ENCODE peak calls at places on chromosomes 12 and 14, in five cellular contexts. One of them, this sample, is unnamed.
A peak's percentile ranks its signal among the peaks of the same experiment; 100 is the strongest.

GRCh38 chr14:106665814-106666213 is 1139.4 kb downstream of the TMEM121 start:
- DNase-seq in RWPE1: no peak
- DNase-seq in Peyer's patch: no peak
- DNase-seq in choroid plexus epithelial cell: no peak
- DNase-seq in cardiac muscle cell: no peak
- DNase-seq in this sample: no peak

GRCh38 chr12:64625243-64626077 is 15.2 kb downstream of the RASSF3 start:
- DNase-seq in RWPE1: peak; percentile 60
- DNase-seq in Peyer's patch: peak; percentile 71
- DNase-seq in choroid plexus epithelial cell: peak; percentile 92
- DNase-seq in cardiac muscle cell: peak; percentile 32
- DNase-seq in this sample: no peak

GRCh38 chr12:110122929-110123328 is 1.2 kb upstream of the IFT81 start:
- DNase-seq in RWPE1: no peak
- DNase-seq in Peyer's patch: no peak
- DNase-seq in choroid plexus epithelial cell: no peak
- DNase-seq in cardiac muscle cell: no peak
- DNase-seq in this sample: no peak

GRCh38 chr12:54489857-54490256 is 7.7 kb upstream of the NCKAP1L start:
- DNase-seq in RWPE1: no peak
- DNase-seq in Peyer's patch: no peak
- DNase-seq in choroid plexus epithelial cell: no peak
- DNase-seq in cardiac muscle cell: no peak
- DNase-seq in this sample: no peak

GRCh38 chr12:3097186-3097804 is 20.1 kb downstream of the TSPAN9 start:
- DNase-seq in RWPE1: no peak
- DNase-seq in Peyer's patch: peak; percentile 70
- DNase-seq in choroid plexus epithelial cell: peak; percentile 90
- DNase-seq in cardiac muscle cell: peak; percentile 74
- DNase-seq in this sample: no peak

GRCh38 chr14:64475585-64476273 is 10.4 kb downstream of the AKAP5 start:
- DNase-seq in RWPE1: no peak
- DNase-seq in Peyer's patch: no peak
- DNase-seq in choroid plexus epithelial cell: no peak
- DNase-seq in cardiac muscle cell: no peak
- DNase-seq in this sample: no peak

GRCh38 chr12:116959845-116960514 is 49.2 kb downstream of the FBXW8 start:
- DNase-seq in RWPE1: no peak
- DNase-seq in Peyer's patch: no peak
- DNase-seq in choroid plexus epithelial cell: no peak
- DNase-seq in cardiac muscle cell: no peak
- DNase-seq in this sample: no peak

GRCh38 chr12:102756564-102756963 is 160.5 kb downstream of the PAH start:
- DNase-seq in RWPE1: no peak
- DNase-seq in Peyer's patch: no peak
- DNase-seq in choroid plexus epithelial cell: no peak
- DNase-seq in cardiac muscle cell: no peak
- DNase-seq in this sample: no peak

GRCh38 chr14:32438511-32438910 is 109.4 kb downstream of the AKAP6 start:
- DNase-seq in RWPE1: no peak
- DNase-seq in Peyer's patch: no peak
- DNase-seq in choroid plexus epithelial cell: no peak
- DNase-seq in cardiac muscle cell: no peak
- DNase-seq in this sample: no peak

GRCh38 chr12:121196902-121197301 is 13.0 kb upstream of the P2RX4 start:
- DNase-seq in RWPE1: no peak
- DNase-seq in Peyer's patch: no peak
- DNase-seq in choroid plexus epithelial cell: no peak
- DNase-seq in cardiac muscle cell: no peak
- DNase-seq in this sample: no peak

GRCh38 chr12:120702629-120703028 is 7.6 kb upstream of the UNC119B start:
- DNase-seq in RWPE1: no peak
- DNase-seq in Peyer's patch: no peak
- DNase-seq in choroid plexus epithelial cell: no peak
- DNase-seq in cardiac muscle cell: no peak
- DNase-seq in this sample: no peak

GRCh38 chr14:59253527-59253926 is 65.1 kb downstream of the DAAM1 start:
- DNase-seq in RWPE1: no peak
- DNase-seq in Peyer's patch: no peak
- DNase-seq in choroid plexus epithelial cell: no peak
- DNase-seq in cardiac muscle cell: no peak
- DNase-seq in this sample: no peak

GRCh38 chr14:59254911-59255545 is 66.6 kb downstream of the DAAM1 start:
- DNase-seq in RWPE1: no peak
- DNase-seq in Peyer's patch: peak; percentile 50
- DNase-seq in choroid plexus epithelial cell: peak; percentile 66
- DNase-seq in cardiac muscle cell: no peak
- DNase-seq in this sample: no peak

GRCh38 chr14:59251811-59252771 is 63.6 kb downstream of the DAAM1 start:
- DNase-seq in RWPE1: no peak
- DNase-seq in Peyer's patch: no peak
- DNase-seq in choroid plexus epithelial cell: peak; percentile 82
- DNase-seq in cardiac muscle cell: peak; percentile 70
- DNase-seq in this sample: no peak

GRCh38 chr14:59252772-59253500 is 64.5 kb downstream of the DAAM1 start:
- DNase-seq in RWPE1: no peak
- DNase-seq in Peyer's patch: no peak
- DNase-seq in choroid plexus epithelial cell: peak; percentile 68
- DNase-seq in cardiac muscle cell: no peak
- DNase-seq in this sample: no peak

GRCh38 chr14:59254146-59254910 is 65.9 kb downstream of the DAAM1 start:
- DNase-seq in RWPE1: no peak
- DNase-seq in Peyer's patch: peak; percentile 68
- DNase-seq in choroid plexus epithelial cell: peak; percentile 99
- DNase-seq in cardiac muscle cell: no peak
- DNase-seq in this sample: no peak
- TF ChIP-seq CTCF in RWPE1: no peak
- TF ChIP-seq CTCF in Peyer's patch: no peak
- TF ChIP-seq CTCF in choroid plexus epithelial cell: no peak
- TF ChIP-seq CTCF in cardiac muscle cell: no peak
- TF ChIP-seq CTCF in this sample: no peak

GRCh38 chr12:124480469-124481256 is 86.7 kb downstream of the NCOR2 start:
- DNase-seq in RWPE1: peak; percentile 62
- DNase-seq in Peyer's patch: peak; percentile 75
- DNase-seq in choroid plexus epithelial cell: peak; percentile 90
- DNase-seq in cardiac muscle cell: peak; percentile 20
- DNase-seq in this sample: no peak
- TF ChIP-seq CTCF in RWPE1: no peak
- TF ChIP-seq CTCF in Peyer's patch: no peak
- TF ChIP-seq CTCF in choroid plexus epithelial cell: peak; percentile 49
- TF ChIP-seq CTCF in cardiac muscle cell: no peak
- TF ChIP-seq CTCF in this sample: no peak

DNA sequence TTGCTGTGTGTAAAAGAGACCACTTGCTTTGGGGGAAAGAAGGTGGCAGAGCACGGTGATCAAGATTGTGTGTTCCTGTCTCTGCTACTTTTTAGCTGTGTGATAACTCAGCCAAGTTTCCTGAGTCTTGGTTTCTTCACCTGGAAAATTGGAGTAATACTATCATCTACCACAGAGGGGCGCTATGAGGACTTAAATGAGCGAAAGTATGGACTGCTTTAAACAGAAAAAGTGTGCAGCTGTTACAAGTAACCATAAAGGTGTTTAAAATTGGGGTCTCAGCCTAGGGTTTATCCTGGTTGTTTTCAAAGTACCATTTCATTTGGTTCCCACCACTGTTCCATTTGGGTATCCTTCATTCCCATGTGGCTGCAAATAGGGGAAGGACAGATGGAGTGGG is 65.9 kb upstream of the WSCD2 start:
- DNase-seq in RWPE1: no peak
- DNase-seq in Peyer's patch: no peak
- DNase-seq in choroid plexus epithelial cell: peak; percentile 46
- DNase-seq in cardiac muscle cell: peak; percentile 38
- DNase-seq in this sample: no peak
- TF ChIP-seq CTCF in RWPE1: peak; percentile 6
- TF ChIP-seq CTCF in Peyer's patch: no peak
- TF ChIP-seq CTCF in choroid plexus epithelial cell: peak; percentile 40
- TF ChIP-seq CTCF in cardiac muscle cell: peak; percentile 28
- TF ChIP-seq CTCF in this sample: no peak

DNA sequence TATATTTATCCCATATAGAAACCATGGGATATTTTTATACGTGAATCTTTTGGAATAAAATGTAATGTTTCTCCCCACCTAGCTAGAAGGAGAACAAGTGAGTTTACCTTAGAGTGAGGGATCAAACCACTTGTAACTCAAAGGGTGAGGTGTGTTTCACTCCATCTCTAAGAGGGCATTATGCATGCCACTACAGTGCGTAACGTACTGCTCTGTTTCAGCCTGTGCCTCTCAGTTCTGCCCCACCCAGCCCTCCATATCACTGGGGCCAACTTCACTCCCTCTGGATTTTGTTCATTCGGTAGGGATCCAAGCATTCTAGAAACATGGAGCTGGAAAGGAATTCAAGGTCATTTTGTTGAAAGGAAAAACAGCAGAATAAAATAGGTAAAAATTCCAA is 141.5 kb downstream of the GRIN2B start:
- DNase-seq in RWPE1: no peak
- DNase-seq in Peyer's patch: no peak
- DNase-seq in choroid plexus epithelial cell: no peak
- DNase-seq in cardiac muscle cell: no peak
- DNase-seq in this sample: no peak
- TF ChIP-seq CTCF in RWPE1: no peak
- TF ChIP-seq CTCF in Peyer's patch: no peak
- TF ChIP-seq CTCF in choroid plexus epithelial cell: no peak
- TF ChIP-seq CTCF in cardiac muscle cell: no peak
- TF ChIP-seq CTCF in this sample: no peak

This sample was measured in omental fat pad.